ENCODE peak calls at places on chromosome 20, in ten cellular contexts. D, P, F, Z, H, L, G, X, C and R are unnamed samples.

GRCh38 chr20:50449789-50450492 is 60.2 kb upstream of the PTPN1 start:
- DNase-seq in D (no peak), P (no peak), F (no peak), Z (no peak), H (no peak), L (no peak), G (no peak), X (no peak), C (no peak), R (no peak)

GRCh38 chr20:45998337-45998736 is 10.4 kb upstream of the MMP9 start:
- DNase-seq in D (no peak), P (no peak), F (no peak), Z (no peak), H (no peak), L (no peak), G (no peak), X (no peak), C (no peak), R (no peak)

GRCh38 chr20:50048420-50049166 is 64.4 kb downstream of the UBE2V1 start:
- DNase-seq in D (no peak), P (no peak), F (no peak), Z (no peak), H (no peak), L (no peak), G (no peak), X (no peak), C (no peak), R (no peak)

GRCh38 chr20:40754372-40754943 is 65.4 kb upstream of the MAFB start:
- DNase-seq in D (no peak), P (no peak), F (no peak), Z (no peak), H (peak; percentile 87), L (no peak), G (no peak), X (no peak), C (no peak), R (no peak)

GRCh38 chr20:1263853-1264252 is 2.2 kb upstream of the SNPH start:
- DNase-seq in D (no peak), P (no peak), F (no peak), Z (no peak), H (no peak), L (no peak), G (no peak), X (no peak), C (no peak), R (no peak)

GRCh38 chr20:12808006-12808567 is 200.7 kb upstream of the SPTLC3 start:
- DNase-seq in D (no peak), P (no peak), F (no peak), Z (no peak), H (no peak), L (no peak), G (no peak), X (no peak), C (no peak), R (no peak)

GRCh38 chr20:44035924-44036323 is 121.3 kb downstream of the TOX2 start:
- DNase-seq in D (no peak), P (no peak), F (no peak), Z (no peak), H (no peak), L (no peak), G (no peak), X (no peak), C (no peak), R (no peak)

GRCh38 chr20:39271205-39271604 is 309.1 kb downstream of the DHX35 start:
- DNase-seq in D (no peak), P (no peak), F (no peak), Z (no peak), H (no peak), L (no peak), G (no peak), X (no peak), C (no peak), R (no peak)

GRCh38 chr20:32018269-32019155 is 8.3 kb downstream of the CCM2L start:
- DNase-seq in D (peak; percentile 91), P (peak; percentile 78), F (no peak), Z (no peak), H (no peak), L (peak; percentile 60), G (no peak), X (no peak), C (peak; percentile 96), R (peak; percentile 71)
- TF ChIP-seq CTCF in D (no peak), P (no peak), F (no peak), Z (no peak), H (no peak), L (no peak), G (no peak), X (no peak), C (peak; percentile 6), R (no peak)

DNA sequence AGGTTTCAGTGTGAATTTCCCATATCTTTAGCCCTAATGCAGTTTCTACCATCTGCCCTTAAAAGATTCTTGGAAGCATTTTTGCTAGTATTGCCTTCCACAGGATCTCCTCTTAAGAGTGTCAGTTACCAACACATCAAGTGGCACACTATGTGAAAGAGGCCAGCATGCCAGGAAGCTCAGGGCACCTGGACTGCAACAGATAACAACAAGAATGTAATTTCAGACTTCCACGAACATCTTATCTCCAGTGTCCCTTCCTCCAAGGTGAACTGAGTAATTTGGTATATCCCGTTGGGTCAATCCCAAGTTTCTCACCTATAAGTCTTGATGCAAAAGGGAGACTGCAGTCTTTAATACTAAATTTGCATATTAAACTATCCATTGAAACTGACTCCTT is 47.2 kb downstream of the RALGAPA2 start:
- DNase-seq in D (no peak), P (peak; percentile 20), F (no peak), Z (no peak), H (no peak), L (no peak), G (no peak), X (no peak), C (no peak), R (no peak)
- TF ChIP-seq CTCF in D (no peak), P (no peak), F (no peak), Z (no peak), H (no peak), L (no peak), G (no peak), X (no peak), C (no peak), R (no peak)

DNA sequence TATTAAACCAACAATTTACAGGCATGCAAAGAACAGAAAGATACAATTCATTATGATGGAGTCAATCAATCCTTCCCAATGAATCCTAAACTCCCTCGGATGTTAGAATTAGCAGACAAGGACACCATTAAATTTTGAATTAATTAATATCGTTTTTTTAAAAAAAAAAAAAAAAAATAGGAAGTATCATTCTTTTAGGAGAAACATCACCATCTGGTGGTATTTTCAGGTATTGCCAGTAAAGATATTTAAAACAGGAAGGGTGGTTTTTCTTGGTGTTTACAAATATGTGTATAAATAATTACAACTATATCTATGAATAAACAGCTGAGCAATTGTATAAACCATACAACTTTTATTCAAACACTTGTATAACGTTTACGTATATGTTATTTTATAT is 564.4 kb downstream of the HAO1 start:
- DNase-seq in D (peak; percentile 21), P (no peak), F (no peak), Z (no peak), H (no peak), L (no peak), G (no peak), X (no peak), C (no peak), R (no peak)
- TF ChIP-seq CTCF in D (peak; percentile 77), P (peak; percentile 90), F (peak; percentile 34), Z (peak; percentile 70), H (peak; percentile 46), L (no peak), G (peak; percentile 33), X (peak; percentile 15), C (no peak), R (no peak)

GRCh38 chr20:32763202-32763999 is 1.2 kb downstream of the DNMT3B start:
- DNase-seq in D (no peak), P (no peak), F (no peak), Z (no peak), H (no peak), L (no peak), G (no peak), X (no peak), C (peak; percentile 41), R (no peak)
- TF ChIP-seq CTCF in D (no peak), P (no peak), F (no peak), Z (no peak), H (no peak), L (no peak), G (no peak), X (no peak), C (no peak), R (no peak)

DNA sequence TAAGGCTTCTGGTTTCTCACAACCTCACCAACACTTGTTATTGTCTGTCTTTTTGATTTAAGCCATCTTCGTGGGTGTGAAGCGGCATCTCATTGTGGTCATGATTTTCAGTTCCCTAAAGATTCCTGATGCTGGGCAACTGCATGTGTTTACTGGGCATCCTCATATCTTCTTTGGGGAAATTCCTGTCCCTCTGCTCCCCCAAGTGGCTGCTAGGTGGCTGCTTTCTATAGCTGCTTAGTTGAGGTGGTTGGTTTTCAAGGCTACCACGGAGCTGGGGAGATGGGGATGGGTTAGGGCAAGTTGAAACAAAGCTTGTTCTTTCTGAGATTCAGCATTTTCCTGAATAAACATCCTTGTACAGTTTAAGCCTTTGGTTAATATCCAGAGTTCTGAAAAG is 403.9 kb upstream of the SULF2 start:
- DNase-seq in D (peak; percentile 92), P (no peak), F (no peak), Z (peak; percentile 66), H (no peak), L (no peak), G (peak; percentile 4), X (no peak), C (peak; percentile 34), R (no peak)
- TF ChIP-seq CTCF in D (no peak), P (no peak), F (peak; percentile 17), Z (peak; percentile 89), H (no peak), L (no peak), G (peak; percentile 60), X (peak; percentile 24), C (no peak), R (no peak)

GRCh38 chr20:23350855-23351838 is 556 bp downstream of the NXT1 start:
- DNase-seq in D (peak; percentile 37), P (peak; percentile 47), F (no peak), Z (no peak), H (peak; percentile 75), L (peak; percentile 83), G (peak; percentile 53), X (no peak), C (peak; percentile 61), R (peak; percentile 48)
- TF ChIP-seq CTCF in D (no peak), P (no peak), F (no peak), Z (no peak), H (no peak), L (no peak), G (no peak), X (no peak), C (no peak), R (no peak)

DNA sequence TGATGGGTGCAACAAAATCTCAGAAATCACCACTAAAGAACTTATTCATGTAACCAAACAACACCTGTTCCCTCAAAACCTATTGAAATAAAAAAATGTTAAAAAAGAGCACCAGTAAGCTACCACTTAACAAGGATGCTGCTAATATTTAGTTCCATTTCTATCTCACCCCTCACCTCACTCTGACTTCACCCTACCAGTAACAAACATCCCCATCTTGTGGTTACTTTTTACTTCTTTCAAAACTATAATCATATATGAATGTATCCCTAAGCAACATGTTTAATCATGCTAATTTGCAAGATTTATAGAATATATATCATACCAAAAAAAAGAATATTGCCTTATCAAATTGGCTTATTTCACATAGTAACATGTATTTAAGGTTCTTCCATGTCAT is 27.4 kb upstream of the SLC24A3 start:
- DNase-seq in D (no peak), P (no peak), F (no peak), Z (no peak), H (no peak), L (no peak), G (no peak), X (no peak), C (no peak), R (no peak)
- TF ChIP-seq CTCF in D (no peak), P (no peak), F (no peak), Z (peak; percentile 28), H (no peak), L (no peak), G (no peak), X (no peak), C (no peak), R (no peak)